ENCODE peak calls at places on chromosome 16, in four cellular contexts. One of them, this sample, is unnamed.

GRCh38 chr16:29641561-29641960 is 21.5 kb upstream of the SPN start:
- DNase-seq in retina: no peak
- DNase-seq in CD4-positive, alpha-beta T cell: no peak
- DNase-seq in activated T-helper 2 cell treated with anti-CD3 and anti-CD28 coated beads, Interferon-gamma antibody, Interleukin-2, Interleukin-4, amounts not matched to agents 10 μg/mL and 5 μg/mL and 100 μg/mL, durations not matched to agents 14 hours and 24 hours and 36 hours: no peak
- DNase-seq in this sample: no peak

GRCh38 chr16:23145608-23146007 is 3.6 kb downstream of the USP31 start:
- DNase-seq in retina: no peak
- DNase-seq in CD4-positive, alpha-beta T cell: no peak
- DNase-seq in activated T-helper 2 cell treated with anti-CD3 and anti-CD28 coated beads, Interferon-gamma antibody, Interleukin-2, Interleukin-4, amounts not matched to agents 10 μg/mL and 5 μg/mL and 100 μg/mL, durations not matched to agents 14 hours and 24 hours and 36 hours: no peak
- DNase-seq in this sample: no peak

GRCh38 chr16:85153656-85154091 is 41.4 kb upstream of the CIBAR2 start:
- DNase-seq in retina: no peak
- DNase-seq in activated T-helper 2 cell treated with anti-CD3 and anti-CD28 coated beads, Interferon-gamma antibody, Interleukin-2, Interleukin-4, amounts not matched to agents 10 μg/mL and 5 μg/mL and 100 μg/mL, durations not matched to agents 14 hours and 24 hours and 36 hours: no peak
- DNase-seq in CD4-positive, alpha-beta T cell: no peak
- DNase-seq in this sample: no peak

GRCh38 chr16:67104845-67105244 is 4.9 kb upstream of the PHAF1 start:
- DNase-seq in CD4-positive, alpha-beta T cell: no peak
- DNase-seq in retina: no peak
- DNase-seq in activated T-helper 2 cell treated with anti-CD3 and anti-CD28 coated beads, Interferon-gamma antibody, Interleukin-2, Interleukin-4, amounts not matched to agents 10 μg/mL and 5 μg/mL and 100 μg/mL, durations not matched to agents 14 hours and 24 hours and 36 hours: no peak
- DNase-seq in this sample: no peak

GRCh38 chr16:25155553-25156460 is 44.3 kb downstream of the LCMT1 start:
- DNase-seq in CD4-positive, alpha-beta T cell: no peak
- DNase-seq in activated T-helper 2 cell treated with anti-CD3 and anti-CD28 coated beads, Interferon-gamma antibody, Interleukin-2, Interleukin-4, amounts not matched to agents 10 μg/mL and 5 μg/mL and 100 μg/mL, durations not matched to agents 14 hours and 24 hours and 36 hours: no peak
- DNase-seq in retina: no peak
- DNase-seq in this sample: no peak

GRCh38 chr16:66588981-66589713 is 9.9 kb downstream of the CMTM2 start:
- DNase-seq in activated T-helper 2 cell treated with anti-CD3 and anti-CD28 coated beads, Interferon-gamma antibody, Interleukin-2, Interleukin-4, amounts not matched to agents 10 μg/mL and 5 μg/mL and 100 μg/mL, durations not matched to agents 14 hours and 24 hours and 36 hours: peak
- DNase-seq in CD4-positive, alpha-beta T cell: peak
- DNase-seq in retina: no peak
- DNase-seq in this sample: no peak

GRCh38 chr16:56357291-56357764 is 68.0 kb downstream of the AMFR start:
- DNase-seq in CD4-positive, alpha-beta T cell: no peak
- DNase-seq in retina: peak
- DNase-seq in activated T-helper 2 cell treated with anti-CD3 and anti-CD28 coated beads, Interferon-gamma antibody, Interleukin-2, Interleukin-4, amounts not matched to agents 10 μg/mL and 5 μg/mL and 100 μg/mL, durations not matched to agents 14 hours and 24 hours and 36 hours: no peak
- DNase-seq in this sample: no peak

GRCh38 chr16:55368205-55368604 is 44.2 kb downstream of the IRX6 start:
- DNase-seq in retina: no peak
- DNase-seq in activated T-helper 2 cell treated with anti-CD3 and anti-CD28 coated beads, Interferon-gamma antibody, Interleukin-2, Interleukin-4, amounts not matched to agents 10 μg/mL and 5 μg/mL and 100 μg/mL, durations not matched to agents 14 hours and 24 hours and 36 hours: no peak
- DNase-seq in CD4-positive, alpha-beta T cell: no peak
- DNase-seq in this sample: no peak

GRCh38 chr16:10878644-10879498 is 1.9 kb downstream of the CIITA start:
- DNase-seq in activated T-helper 2 cell treated with anti-CD3 and anti-CD28 coated beads, Interferon-gamma antibody, Interleukin-2, Interleukin-4, amounts not matched to agents 10 μg/mL and 5 μg/mL and 100 μg/mL, durations not matched to agents 14 hours and 24 hours and 36 hours: peak
- DNase-seq in CD4-positive, alpha-beta T cell: no peak
- DNase-seq in retina: peak
- DNase-seq in this sample: no peak

GRCh38 chr16:57102888-57103879 is 10.8 kb downstream of the CPNE2 start:
- DNase-seq in activated T-helper 2 cell treated with anti-CD3 and anti-CD28 coated beads, Interferon-gamma antibody, Interleukin-2, Interleukin-4, amounts not matched to agents 10 μg/mL and 5 μg/mL and 100 μg/mL, durations not matched to agents 14 hours and 24 hours and 36 hours: no peak
- DNase-seq in retina: no peak
- DNase-seq in CD4-positive, alpha-beta T cell: no peak
- DNase-seq in this sample: no peak

GRCh38 chr16:83890359-83890758 is 8.6 kb upstream of the MLYCD start:
- DNase-seq in activated T-helper 2 cell treated with anti-CD3 and anti-CD28 coated beads, Interferon-gamma antibody, Interleukin-2, Interleukin-4, amounts not matched to agents 10 μg/mL and 5 μg/mL and 100 μg/mL, durations not matched to agents 14 hours and 24 hours and 36 hours: no peak
- DNase-seq in CD4-positive, alpha-beta T cell: no peak
- DNase-seq in retina: no peak
- DNase-seq in this sample: no peak

GRCh38 chr16:49592507-49593422 is 219.2 kb downstream of the C16orf78 start:
- DNase-seq in activated T-helper 2 cell treated with anti-CD3 and anti-CD28 coated beads, Interferon-gamma antibody, Interleukin-2, Interleukin-4, amounts not matched to agents 10 μg/mL and 5 μg/mL and 100 μg/mL, durations not matched to agents 14 hours and 24 hours and 36 hours: no peak
- DNase-seq in retina: peak
- DNase-seq in CD4-positive, alpha-beta T cell: peak
- DNase-seq in this sample: peak

GRCh38 chr16:54240180-54241125 is 46.1 kb downstream of the IRX3 start:
- DNase-seq in retina: peak
- DNase-seq in CD4-positive, alpha-beta T cell: no peak
- DNase-seq in activated T-helper 2 cell treated with anti-CD3 and anti-CD28 coated beads, Interferon-gamma antibody, Interleukin-2, Interleukin-4, amounts not matched to agents 10 μg/mL and 5 μg/mL and 100 μg/mL, durations not matched to agents 14 hours and 24 hours and 36 hours: no peak
- DNase-seq in this sample: no peak

GRCh38 chr16:54031107-54031760 is 255.4 kb downstream of the IRX3 start:
- DNase-seq in activated T-helper 2 cell treated with anti-CD3 and anti-CD28 coated beads, Interferon-gamma antibody, Interleukin-2, Interleukin-4, amounts not matched to agents 10 μg/mL and 5 μg/mL and 100 μg/mL, durations not matched to agents 14 hours and 24 hours and 36 hours: no peak
- DNase-seq in retina: no peak
- DNase-seq in CD4-positive, alpha-beta T cell: no peak
- DNase-seq in this sample: no peak

GRCh38 chr16:27999687-28000086 is 63.8 kb downstream of the GSG1L start:
- DNase-seq in CD4-positive, alpha-beta T cell: no peak
- DNase-seq in activated T-helper 2 cell treated with anti-CD3 and anti-CD28 coated beads, Interferon-gamma antibody, Interleukin-2, Interleukin-4, amounts not matched to agents 10 μg/mL and 5 μg/mL and 100 μg/mL, durations not matched to agents 14 hours and 24 hours and 36 hours: no peak
- DNase-seq in retina: no peak
- DNase-seq in this sample: peak

GRCh38 chr16:22265351-22265750 is 31.9 kb upstream of the POLR3E start:
- DNase-seq in activated T-helper 2 cell treated with anti-CD3 and anti-CD28 coated beads, Interferon-gamma antibody, Interleukin-2, Interleukin-4, amounts not matched to agents 10 μg/mL and 5 μg/mL and 100 μg/mL, durations not matched to agents 14 hours and 24 hours and 36 hours: no peak
- DNase-seq in CD4-positive, alpha-beta T cell: no peak
- DNase-seq in retina: no peak
- DNase-seq in this sample: no peak

GRCh38 chr16:9331503-9331902 is 240.1 kb downstream of the HAPSTR1 start:
- DNase-seq in CD4-positive, alpha-beta T cell: no peak
- DNase-seq in activated T-helper 2 cell treated with anti-CD3 and anti-CD28 coated beads, Interferon-gamma antibody, Interleukin-2, Interleukin-4, amounts not matched to agents 10 μg/mL and 5 μg/mL and 100 μg/mL, durations not matched to agents 14 hours and 24 hours and 36 hours: no peak
- DNase-seq in retina: no peak
- DNase-seq in this sample: no peak

GRCh38 chr16:64711596-64711995 is 410.3 kb downstream of the CDH11 start:
- DNase-seq in CD4-positive, alpha-beta T cell: no peak
- DNase-seq in activated T-helper 2 cell treated with anti-CD3 and anti-CD28 coated beads, Interferon-gamma antibody, Interleukin-2, Interleukin-4, amounts not matched to agents 10 μg/mL and 5 μg/mL and 100 μg/mL, durations not matched to agents 14 hours and 24 hours and 36 hours: no peak
- DNase-seq in retina: no peak
- DNase-seq in this sample: no peak

GRCh38 chr16:85536073-85536410 is 77.1 kb upstream of the GSE1 start:
- DNase-seq in CD4-positive, alpha-beta T cell: no peak
- DNase-seq in retina: no peak
- DNase-seq in activated T-helper 2 cell treated with anti-CD3 and anti-CD28 coated beads, Interferon-gamma antibody, Interleukin-2, Interleukin-4, amounts not matched to agents 10 μg/mL and 5 μg/mL and 100 μg/mL, durations not matched to agents 14 hours and 24 hours and 36 hours: no peak
- DNase-seq in this sample: no peak

GRCh38 chr16:49473131-49473530 is 99.5 kb downstream of the C16orf78 start:
- DNase-seq in activated T-helper 2 cell treated with anti-CD3 and anti-CD28 coated beads, Interferon-gamma antibody, Interleukin-2, Interleukin-4, amounts not matched to agents 10 μg/mL and 5 μg/mL and 100 μg/mL, durations not matched to agents 14 hours and 24 hours and 36 hours: no peak
- DNase-seq in retina: no peak
- DNase-seq in CD4-positive, alpha-beta T cell: no peak
- DNase-seq in this sample: no peak

GRCh38 chr16:70778901-70779309 is 22.1 kb downstream of the VAC14 start:
- DNase-seq in CD4-positive, alpha-beta T cell: no peak
- DNase-seq in retina: no peak
- DNase-seq in activated T-helper 2 cell treated with anti-CD3 and anti-CD28 coated beads, Interferon-gamma antibody, Interleukin-2, Interleukin-4, amounts not matched to agents 10 μg/mL and 5 μg/mL and 100 μg/mL, durations not matched to agents 14 hours and 24 hours and 36 hours: no peak
- DNase-seq in this sample: peak

GRCh38 chr16:56414366-56414765 is 11.0 kb downstream of the AMFR start:
- DNase-seq in retina: no peak
- DNase-seq in CD4-positive, alpha-beta T cell: no peak
- DNase-seq in activated T-helper 2 cell treated with anti-CD3 and anti-CD28 coated beads, Interferon-gamma antibody, Interleukin-2, Interleukin-4, amounts not matched to agents 10 μg/mL and 5 μg/mL and 100 μg/mL, durations not matched to agents 14 hours and 24 hours and 36 hours: no peak
- DNase-seq in this sample: no peak

GRCh38 chr16:74760007-74760767 is 14.4 kb downstream of the FA2H start:
- DNase-seq in CD4-positive, alpha-beta T cell: no peak
- DNase-seq in activated T-helper 2 cell treated with anti-CD3 and anti-CD28 coated beads, Interferon-gamma antibody, Interleukin-2, Interleukin-4, amounts not matched to agents 10 μg/mL and 5 μg/mL and 100 μg/mL, durations not matched to agents 14 hours and 24 hours and 36 hours: no peak
- DNase-seq in retina: no peak
- DNase-seq in this sample: no peak

GRCh38 chr16:88430185-88430523 is 22.9 kb upstream of the ZFPM1 start:
- DNase-seq in CD4-positive, alpha-beta T cell: no peak
- DNase-seq in retina: no peak
- DNase-seq in activated T-helper 2 cell treated with anti-CD3 and anti-CD28 coated beads, Interferon-gamma antibody, Interleukin-2, Interleukin-4, amounts not matched to agents 10 μg/mL and 5 μg/mL and 100 μg/mL, durations not matched to agents 14 hours and 24 hours and 36 hours: no peak
- DNase-seq in this sample: no peak

GRCh38 chr16:799111-799947 is 1.2 kb downstream of the GNG13 start:
- DNase-seq in activated T-helper 2 cell treated with anti-CD3 and anti-CD28 coated beads, Interferon-gamma antibody, Interleukin-2, Interleukin-4, amounts not matched to agents 10 μg/mL and 5 μg/mL and 100 μg/mL, durations not matched to agents 14 hours and 24 hours and 36 hours: no peak
- DNase-seq in retina: no peak
- DNase-seq in CD4-positive, alpha-beta T cell: no peak
- DNase-seq in this sample: no peak

GRCh38 chr16:4681471-4682083 is 11.8 kb upstream of the NUDT16L1 start:
- DNase-seq in retina: no peak
- DNase-seq in activated T-helper 2 cell treated with anti-CD3 and anti-CD28 coated beads, Interferon-gamma antibody, Interleukin-2, Interleukin-4, amounts not matched to agents 10 μg/mL and 5 μg/mL and 100 μg/mL, durations not matched to agents 14 hours and 24 hours and 36 hours: no peak
- DNase-seq in CD4-positive, alpha-beta T cell: no peak
- DNase-seq in this sample: no peak

GRCh38 chr16:11101695-11102522 is 154.1 kb downstream of the SOCS1 start:
- DNase-seq in CD4-positive, alpha-beta T cell: no peak
- DNase-seq in activated T-helper 2 cell treated with anti-CD3 and anti-CD28 coated beads, Interferon-gamma antibody, Interleukin-2, Interleukin-4, amounts not matched to agents 10 μg/mL and 5 μg/mL and 100 μg/mL, durations not matched to agents 14 hours and 24 hours and 36 hours: no peak
- DNase-seq in retina: no peak
- DNase-seq in this sample: no peak